ENCODE peak calls at places on chromosomes 7 and 10, in ten cellular contexts. X is HepG2; Z is choroid plexus epithelial cell; J is Caco-2; R is natural killer cell; T is NCI-H187 treated with DMSO at 0.1 percent for 48 hours; D is HT-29; E is activated CD4-positive, alpha-beta T cell treated with anti-CD3 and anti-CD28 coated beads for 24 hours; K is HTR-8/SVneo; U is HCT116. M is an unnamed sample.

GRCh38 chr10:112970036-112970435 is 20.0 kb downstream of the TCF7L2 start:
- DNase-seq in X (no peak), Z (no peak), J (no peak), R (no peak), T (peak), D (no peak), E (no peak), K (no peak), U (no peak), M (no peak)

GRCh38 chr10:63314020-63314419 is 151.8 kb downstream of the JMJD1C start:
- DNase-seq in X (no peak), Z (no peak), J (no peak), R (no peak), T (no peak), D (no peak), E (no peak), K (no peak), U (no peak), M (no peak)

GRCh38 chr10:36437367-36437766 is 688.0 kb upstream of the ANKRD30A start:
- DNase-seq in X (no peak), Z (no peak), J (no peak), R (no peak), T (no peak), D (no peak), E (no peak), K (no peak), U (no peak), M (no peak)

GRCh38 chr7:142807855-142808460 is 37.2 kb downstream of the PRSS2 start:
- DNase-seq in X (no peak), Z (peak), J (no peak), R (no peak), T (no peak), D (no peak), E (no peak), K (no peak), U (no peak), M (peak)

GRCh38 chr10:45353176-45353575 is 20.8 kb upstream of the ALOX5 start:
- DNase-seq in X (no peak), Z (no peak), J (no peak), R (no peak), T (no peak), D (no peak), E (no peak), K (no peak), U (no peak), M (peak)

GRCh38 chr10:88319960-88320517 is 263.1 kb downstream of the RNLS start:
- DNase-seq in X (no peak), Z (no peak), J (no peak), R (no peak), T (no peak), D (no peak), E (no peak), K (no peak), U (no peak), M (no peak)

GRCh38 chr7:134995239-134996096 is 9.2 kb downstream of the AGBL3 start:
- DNase-seq in X (no peak), Z (no peak), J (no peak), R (no peak), T (no peak), D (no peak), E (no peak), K (no peak), U (no peak), M (peak)

GRCh38 chr10:90930070-90930837 is 9.4 kb upstream of the ANKRD1 start:
- DNase-seq in X (peak), Z (peak), J (peak), R (no peak), T (no peak), D (peak), E (no peak), K (peak), U (no peak), M (no peak)

GRCh38 chr10:93701903-93702277 is 502 bp downstream of the FRA10AC1 start:
- DNase-seq in X (peak), Z (peak), J (peak), R (no peak), T (no peak), D (no peak), E (no peak), K (peak), U (no peak), M (no peak)

GRCh38 chr7:79664884-79665676 is 211.6 kb upstream of the MAGI2 start:
- DNase-seq in X (no peak), Z (no peak), J (no peak), R (no peak), T (peak), D (no peak), E (no peak), K (no peak), U (no peak), M (no peak)

M was measured in GM06990.